ENCODE peak calls at places on chromosome 11, in ten cellular contexts. O is brain microvascular endothelial cell, R is esophagus muscularis mucosa, M is kidney epithelial cell, X is fibroblast of pulmonary artery, T is mucosa of descending colon, W is IMR-90, E is left ventricle myocardium inferior, B is heart left ventricle, U is OCI-LY7. I is an unnamed sample.

GRCh38 chr11:118896921-118897591 is 13.4 kb downstream of the CXCR5 start:
- DNase-seq in O (no peak), R (no peak), M (no peak), X (no peak), T (no peak), W (no peak), E (no peak), B (no peak), U (no peak), I (no peak)

GRCh38 chr11:61022311-61023085 is 51.0 kb downstream of the CD6 start:
- DNase-seq in O (no peak), R (no peak), M (no peak), X (no peak), T (no peak), W (no peak), E (no peak), B (no peak), U (no peak), I (no peak)

GRCh38 chr11:1548221-1549070 is 23.6 kb downstream of the DUSP8 start:
- DNase-seq in O (peak; percentile 43), R (no peak), M (no peak), X (peak; percentile 40), T (peak; percentile 82), W (peak; percentile 42), E (peak; percentile 78), B (peak; percentile 90), U (no peak), I (no peak)

GRCh38 chr11:124791626-124792341 is 8.4 kb downstream of the MSANTD2 start:
- DNase-seq in O (no peak), R (no peak), M (no peak), X (no peak), T (no peak), W (peak; percentile 44), E (no peak), B (no peak), U (no peak), I (no peak)

GRCh38 chr11:95453616-95454118 is 222.7 kb upstream of the SESN3 start:
- DNase-seq in O (no peak), R (peak; percentile 72), M (no peak), X (peak; percentile 13), T (no peak), W (no peak), E (peak; percentile 61), B (peak; percentile 71), U (no peak), I (no peak)

GRCh38 chr11:60428517-60428916 is 855 bp upstream of the MS4A5 start:
- DNase-seq in O (no peak), R (no peak), M (no peak), X (no peak), T (no peak), W (no peak), E (no peak), B (no peak), U (no peak), I (no peak)

GRCh38 chr11:68142028-68142412 is 20.8 kb upstream of the CHKA start:
- DNase-seq in O (no peak), R (no peak), M (no peak), X (no peak), T (peak; percentile 22), W (no peak), E (no peak), B (no peak), U (no peak), I (no peak)

GRCh38 chr11:72598901-72599300 is 75.3 kb downstream of the PDE2A start:
- DNase-seq in O (peak; percentile 27), R (no peak), M (no peak), X (peak; percentile 60), T (peak; percentile 64), W (peak; percentile 21), E (peak; percentile 55), B (peak; percentile 72), U (no peak), I (no peak)

GRCh38 chr11:47394322-47395224 is 13.8 kb upstream of the SLC39A13 start:
- DNase-seq in O (peak; percentile 62), R (no peak), M (no peak), X (peak; percentile 73), T (peak; percentile 46), W (peak; percentile 20), E (peak; percentile 70), B (peak; percentile 71), U (peak; percentile 88), I (no peak)

GRCh38 chr11:3840289-3840869 is 380 bp downstream of the RHOG start:
- DNase-seq in O (no peak), R (no peak), M (no peak), X (no peak), T (peak; percentile 39), W (no peak), E (no peak), B (no peak), U (peak; percentile 50), I (no peak)

DNA sequence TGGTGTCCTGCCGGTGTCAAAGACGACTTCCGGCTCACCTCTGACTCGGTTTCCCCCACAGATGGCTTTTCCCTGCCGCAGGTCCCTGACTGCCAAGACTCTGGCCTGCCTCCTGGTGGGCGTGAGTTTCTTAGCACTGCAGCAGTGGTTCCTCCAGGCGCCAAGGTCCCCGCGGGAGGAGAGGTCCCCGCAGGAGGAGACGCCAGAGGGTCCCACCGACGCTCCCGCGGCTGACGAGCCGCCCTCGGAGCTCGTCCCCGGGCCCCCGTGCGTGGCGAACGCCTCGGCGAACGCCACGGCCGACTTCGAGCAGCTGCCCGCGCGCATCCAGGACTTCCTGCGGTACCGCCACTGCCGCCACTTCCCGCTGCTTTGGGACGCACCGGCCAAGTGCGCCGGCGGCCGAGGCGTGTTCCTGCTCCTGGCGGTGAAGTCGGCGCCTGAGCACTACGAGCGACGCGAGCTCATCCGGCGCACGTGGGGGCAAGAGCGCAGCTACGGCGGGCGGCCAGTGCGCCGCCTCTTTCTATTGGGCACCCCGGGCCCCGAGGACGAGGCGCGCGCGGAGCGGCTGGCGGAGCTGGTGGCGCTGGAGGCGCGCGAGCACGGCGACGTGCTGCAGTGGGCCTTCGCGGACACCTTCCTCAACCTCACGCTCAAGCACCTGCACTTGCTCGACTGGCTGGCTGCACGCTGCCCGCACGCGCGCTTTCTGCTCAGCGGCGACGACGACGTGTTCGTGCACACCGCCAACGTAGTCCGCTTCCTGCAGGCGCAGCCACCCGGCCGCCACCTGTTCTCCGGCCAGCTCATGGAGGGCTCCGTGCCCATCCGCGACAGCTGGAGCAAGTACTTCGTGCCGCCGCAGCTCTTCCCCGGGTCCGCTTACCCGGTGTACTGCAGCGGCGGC is 5.5 kb downstream of the B3GNT6 start:
- DNase-seq in O (peak; percentile 24), R (no peak), M (no peak), X (peak; percentile 51), T (peak; percentile 84), W (peak; percentile 33), E (no peak), B (no peak), U (no peak), I (no peak)
- TF ChIP-seq CTCF in O (peak; percentile 75), R (no peak), M (peak; percentile 54), X (peak; percentile 63), T (peak; percentile 15), W (peak; percentile 50), E (peak; percentile 40), B (peak; percentile 18), U (no peak), I (peak; percentile 64)

GRCh38 chr11:10806206-10806605 is 2.5 kb downstream of the EIF4G2 start:
- DNase-seq in O (no peak), R (no peak), M (no peak), X (no peak), T (no peak), W (no peak), E (no peak), B (no peak), U (no peak), I (no peak)

GRCh38 chr11:10808553-10809372 is at the start of gene EIF4G2:
- DNase-seq in O (peak; percentile 98), R (peak; percentile 99), M (peak; percentile 92), X (peak; percentile 99), T (peak; percentile 97), W (peak; percentile 99), E (peak; percentile 98), B (peak; percentile 99), U (peak; percentile 98), I (peak; percentile 95)

GRCh38 chr11:10809373-10810199 is 860 bp upstream of the EIF4G2 start:
- DNase-seq in O (peak; percentile 79), R (no peak), M (peak; percentile 34), X (peak; percentile 79), T (peak; percentile 63), W (peak; percentile 80), E (no peak), B (peak; percentile 54), U (peak; percentile 40), I (peak; percentile 50)

GRCh38 chr11:10805741-10806140 is 3.0 kb downstream of the EIF4G2 start:
- DNase-seq in O (no peak), R (no peak), M (no peak), X (no peak), T (no peak), W (no peak), E (no peak), B (no peak), U (no peak), I (no peak)

DNA sequence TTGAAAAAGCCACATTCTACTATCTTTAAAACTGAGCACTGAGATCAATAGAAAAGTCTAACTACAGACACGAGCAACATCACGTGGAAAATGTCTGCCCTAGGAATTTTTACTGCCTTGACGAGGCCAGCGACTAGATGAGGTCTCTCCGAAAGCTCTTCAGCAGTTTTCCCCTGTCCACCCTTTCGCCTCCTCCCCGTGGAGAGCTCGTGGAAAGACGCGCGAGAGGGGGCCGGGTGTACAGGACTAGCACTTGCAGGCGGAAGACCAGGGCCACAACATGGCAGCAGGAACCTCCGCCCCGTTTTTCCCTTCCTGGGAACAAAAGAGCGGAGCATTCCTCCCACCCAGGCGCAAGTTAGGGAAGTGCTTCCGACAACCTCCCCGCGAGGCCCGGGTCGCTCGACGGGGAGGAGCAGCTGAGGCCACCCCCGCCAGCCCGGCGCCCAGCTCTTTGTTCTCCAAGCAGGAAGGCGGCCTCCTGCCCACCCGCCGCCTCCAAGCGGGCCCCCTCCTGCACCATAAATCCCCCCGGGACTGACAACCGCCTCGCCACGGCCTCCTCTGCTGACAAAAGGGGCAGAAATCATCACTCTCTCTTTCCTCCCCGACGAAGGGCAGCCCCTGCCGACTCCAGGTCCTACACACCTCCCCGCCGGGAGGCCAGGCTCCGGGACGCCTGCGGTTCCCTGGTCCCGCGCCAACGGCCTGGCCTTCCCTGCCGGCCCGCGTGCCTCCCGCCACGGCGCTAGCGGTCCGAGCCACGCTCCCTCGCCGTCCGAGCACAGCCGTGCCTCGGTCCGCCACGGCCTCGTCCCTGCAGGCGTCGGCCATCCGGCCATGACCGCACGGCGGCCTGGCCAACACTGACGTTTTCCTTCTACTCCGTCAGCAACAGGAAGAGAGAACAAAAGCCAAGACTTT is 835 bp downstream of the EIF4G2 start:
- DNase-seq in O (peak; percentile 26), R (no peak), M (no peak), X (peak; percentile 68), T (peak; percentile 63), W (peak; percentile 37), E (peak; percentile 71), B (peak; percentile 87), U (peak; percentile 63), I (no peak)
- H3K4me3 ChIP-seq in O (peak overlapping the region; percentile 92), R (peak overlapping the region; percentile 61), M (peak overlapping the region; percentile 90), X (peak overlapping the region; percentile 96), T (peak overlapping the region; percentile 100), W (peak overlapping the region; percentile 96), E (peak overlapping the region; percentile 98), B (peak overlapping the region; percentile 97), U (peak overlapping the region; percentile 94), I (peak overlapping the region; percentile 81)

GRCh38 chr11:101862410-101863233 is 52.2 kb upstream of the CEP126 start:
- DNase-seq in O (peak; percentile 84), R (no peak), M (no peak), X (peak; percentile 81), T (peak; percentile 3), W (peak; percentile 79), E (no peak), B (no peak), U (peak; percentile 28), I (peak; percentile 47)
- TF ChIP-seq CTCF in O (peak; percentile 81), R (peak; percentile 32), M (peak; percentile 56), X (peak; percentile 75), T (no peak), W (peak; percentile 54), E (peak; percentile 34), B (no peak), U (peak; percentile 55), I (peak; percentile 76)

GRCh38 chr11:116930586-116930985 is 93.2 kb upstream of the APOA1 start:
- DNase-seq in O (no peak), R (no peak), M (no peak), X (no peak), T (no peak), W (no peak), E (no peak), B (no peak), U (peak; percentile 48), I (no peak)
- H3K4me3 ChIP-seq in O (no peak overlapping the region), R (peak overlapping the region; percentile 18), M (no peak overlapping the region), X (peak overlapping the region; percentile 29), T (no peak overlapping the region), W (no peak overlapping the region), E (peak overlapping the region; percentile 47), B (peak overlapping the region; percentile 1), U (peak overlapping the region; percentile 60), I (no peak overlapping the region)